ENCODE peak calls at places on chromosome 4, in four cellular contexts. One of them, this sample, is unnamed.
A peak's percentile ranks its signal among the peaks of the same experiment; 100 is the strongest.

GRCh38 chr4:127558088-127558487 is 74.7 kb upstream of the INTU start:
- DNase-seq in SK-N-SH: no peak
- DNase-seq in A673: no peak
- DNase-seq in Peyer's patch: no peak
- DNase-seq in this sample: no peak

GRCh38 chr4:180217070-180217469 is 2026.1 kb upstream of the TENM3 start:
- DNase-seq in SK-N-SH: no peak
- DNase-seq in A673: no peak
- DNase-seq in Peyer's patch: no peak
- DNase-seq in this sample: no peak

GRCh38 chr4:146132445-146132844 is 43.1 kb upstream of the LSM6 start:
- DNase-seq in SK-N-SH: no peak
- DNase-seq in A673: no peak
- DNase-seq in Peyer's patch: no peak
- DNase-seq in this sample: no peak

GRCh38 chr4:26464420-26465095 is 25.7 kb downstream of the CCKAR start:
- DNase-seq in SK-N-SH: no peak
- DNase-seq in A673: no peak
- DNase-seq in Peyer's patch: no peak
- DNase-seq in this sample: no peak

GRCh38 chr4:176236909-176237308 is 32.1 kb downstream of the ASB5 start:
- DNase-seq in SK-N-SH: no peak
- DNase-seq in A673: no peak
- DNase-seq in Peyer's patch: no peak
- DNase-seq in this sample: no peak

GRCh38 chr4:16025268-16025667 is 58.6 kb downstream of the PROM1 start:
- DNase-seq in SK-N-SH: no peak
- DNase-seq in A673: no peak
- DNase-seq in Peyer's patch: no peak
- DNase-seq in this sample: no peak

GRCh38 chr4:86522349-86522748 is 71.8 kb upstream of the PTPN13 start:
- DNase-seq in SK-N-SH: no peak
- DNase-seq in A673: no peak
- DNase-seq in Peyer's patch: no peak
- DNase-seq in this sample: no peak

GRCh38 chr4:131001371-131001770 is 1905.4 kb downstream of the C4orf33 start:
- DNase-seq in SK-N-SH: no peak
- DNase-seq in A673: no peak
- DNase-seq in Peyer's patch: no peak
- DNase-seq in this sample: no peak

GRCh38 chr4:52911684-52912294 is 49.7 kb downstream of the RASL11B start:
- DNase-seq in SK-N-SH: peak; percentile 58
- DNase-seq in A673: peak; percentile 63
- DNase-seq in Peyer's patch: peak; percentile 64
- DNase-seq in this sample: peak; percentile 87

GRCh38 chr4:85681194-85681803 is 206.3 kb downstream of the ARHGAP24 start:
- DNase-seq in SK-N-SH: no peak
- DNase-seq in A673: peak; percentile 80
- DNase-seq in Peyer's patch: no peak
- DNase-seq in this sample: no peak

GRCh38 chr4:113901994-113902787 is 77.3 kb downstream of the ARSJ start:
- DNase-seq in SK-N-SH: no peak
- DNase-seq in A673: no peak
- DNase-seq in Peyer's patch: peak; percentile 64
- DNase-seq in this sample: no peak

GRCh38 chr4:92599044-92599443 is 295.3 kb downstream of the GRID2 start:
- DNase-seq in SK-N-SH: no peak
- DNase-seq in A673: peak; percentile 0
- DNase-seq in Peyer's patch: no peak
- DNase-seq in this sample: no peak

GRCh38 chr4:56183344-56183959 is 203.8 kb downstream of the AASDH start:
- DNase-seq in SK-N-SH: no peak
- DNase-seq in A673: no peak
- DNase-seq in Peyer's patch: no peak
- DNase-seq in this sample: no peak

GRCh38 chr4:138035781-138036258 is 206.3 kb downstream of the SLC7A11 start:
- DNase-seq in SK-N-SH: peak; percentile 59
- DNase-seq in A673: peak; percentile 76
- DNase-seq in Peyer's patch: no peak
- DNase-seq in this sample: peak; percentile 21

GRCh38 chr4:122588453-122589238 is 32.2 kb downstream of the IL21 start:
- DNase-seq in SK-N-SH: no peak
- DNase-seq in A673: no peak
- DNase-seq in Peyer's patch: no peak
- DNase-seq in this sample: no peak

GRCh38 chr4:763922-764321 is 58.3 kb downstream of the PCGF3 start:
- DNase-seq in SK-N-SH: no peak
- DNase-seq in A673: no peak
- DNase-seq in Peyer's patch: no peak
- DNase-seq in this sample: no peak

GRCh38 chr4:763191-763810 is 57.7 kb downstream of the PCGF3 start:
- DNase-seq in SK-N-SH: no peak
- DNase-seq in A673: no peak
- DNase-seq in Peyer's patch: no peak
- DNase-seq in this sample: no peak

GRCh38 chr4:766152-766515 is 59.8 kb downstream of the CPLX1 start:
- DNase-seq in SK-N-SH: no peak
- DNase-seq in A673: peak; percentile 25
- DNase-seq in Peyer's patch: no peak
- DNase-seq in this sample: no peak

GRCh38 chr4:762211-763190 is 56.9 kb downstream of the PCGF3 start:
- DNase-seq in SK-N-SH: peak; percentile 62
- DNase-seq in A673: peak; percentile 64
- DNase-seq in Peyer's patch: no peak
- DNase-seq in this sample: peak; percentile 56

DNA sequence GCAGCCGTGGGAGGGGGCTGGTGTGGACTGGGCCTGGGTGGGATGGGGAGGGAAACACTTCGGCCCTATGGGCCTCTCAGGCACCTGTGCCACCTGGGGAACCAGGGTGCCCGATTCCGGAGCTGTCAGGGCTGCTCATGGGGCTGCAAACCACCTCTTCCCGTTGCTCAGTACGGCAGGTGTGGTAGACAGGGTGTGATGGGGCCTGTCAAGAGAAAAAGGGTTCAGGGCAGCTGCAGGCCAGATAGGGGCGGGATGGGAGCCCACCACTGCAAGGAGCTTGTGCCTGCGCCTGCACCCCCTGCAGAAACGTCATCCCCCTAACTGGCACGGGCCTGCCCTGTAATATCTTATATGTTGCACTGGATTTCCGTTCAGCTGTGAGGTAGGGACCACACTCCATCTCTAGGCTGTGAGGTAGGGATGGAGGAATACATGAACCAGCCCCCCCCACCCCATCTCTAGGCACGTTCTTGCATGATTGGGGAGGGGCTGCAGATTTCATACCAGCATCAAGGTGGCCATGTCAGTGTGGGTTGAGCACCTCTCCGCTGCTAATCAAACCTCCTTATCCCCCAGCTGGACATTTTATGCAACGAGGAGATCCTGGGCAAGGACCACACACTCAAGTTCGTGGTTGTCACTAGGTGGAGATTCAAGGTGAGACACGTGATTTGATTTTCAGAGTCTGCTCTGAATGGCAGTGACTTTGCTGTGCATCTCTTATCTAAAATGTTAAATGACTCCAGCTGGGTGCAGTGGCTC is 59.0 kb downstream of the PCGF3 start:
- DNase-seq in SK-N-SH: no peak
- DNase-seq in A673: no peak
- DNase-seq in Peyer's patch: no peak
- DNase-seq in this sample: no peak
- H3K9me3 ChIP-seq in SK-N-SH: no peaks in the 10 kb centered on the region
- H3K9me3 ChIP-seq in A673: no peaks in the 10 kb centered on the region
- H3K9me3 ChIP-seq in Peyer's patch: no peaks in the 10 kb centered on the region
- H3K9me3 ChIP-seq in this sample: peaks cover 8% of the 10 kb centered on the region

GRCh38 chr4:6769138-6769983 is 13.2 kb upstream of the KIAA0232 start:
- DNase-seq in SK-N-SH: no peak
- DNase-seq in A673: no peak
- DNase-seq in Peyer's patch: peak; percentile 54
- DNase-seq in this sample: no peak
- H3K27ac ChIP-seq in SK-N-SH: no peak overlapping the region
- H3K27ac ChIP-seq in A673: no peak overlapping the region
- H3K27ac ChIP-seq in Peyer's patch: peak overlapping the region; percentile 84
- H3K27ac ChIP-seq in this sample: no peak overlapping the region

GRCh38 chr4:11341337-11342043 is 87.2 kb downstream of the HS3ST1 start:
- DNase-seq in SK-N-SH: no peak
- DNase-seq in A673: no peak
- DNase-seq in Peyer's patch: no peak
- DNase-seq in this sample: no peak
- H3K9me3 ChIP-seq in SK-N-SH: no peaks in the 10 kb centered on the region
- H3K9me3 ChIP-seq in A673: peaks cover 45% of the 10 kb centered on the region
- H3K9me3 ChIP-seq in Peyer's patch: no peaks in the 10 kb centered on the region
- H3K9me3 ChIP-seq in this sample: no peaks in the 10 kb centered on the region

GRCh38 chr4:184732126-184732525 is 1.8 kb downstream of the CENPU start:
- DNase-seq in SK-N-SH: no peak
- DNase-seq in A673: peak; percentile 24
- DNase-seq in Peyer's patch: no peak
- DNase-seq in this sample: no peak
- H3K27ac ChIP-seq in SK-N-SH: no peak overlapping the region
- H3K27ac ChIP-seq in A673: peak overlapping the region; percentile 88
- H3K27ac ChIP-seq in Peyer's patch: no peak overlapping the region
- H3K27ac ChIP-seq in this sample: peak overlapping the region; percentile 96

GRCh38 chr4:73734405-73735070 is 5.8 kb upstream of the CXCL8 start:
- DNase-seq in SK-N-SH: no peak
- DNase-seq in A673: no peak
- DNase-seq in Peyer's patch: no peak
- DNase-seq in this sample: no peak
- H3K9me3 ChIP-seq in SK-N-SH: no peaks in the 10 kb centered on the region
- H3K9me3 ChIP-seq in A673: no peaks in the 10 kb centered on the region
- H3K9me3 ChIP-seq in Peyer's patch: no peaks in the 10 kb centered on the region
- H3K9me3 ChIP-seq in this sample: no peaks in the 10 kb centered on the region

GRCh38 chr4:120922390-120923200 is at the start of gene PRDM5:
- DNase-seq in SK-N-SH: peak; percentile 88
- DNase-seq in A673: peak; percentile 56
- DNase-seq in Peyer's patch: peak; percentile 63
- DNase-seq in this sample: peak; percentile 77
- H3K27ac ChIP-seq in SK-N-SH: peak within 1 kb of the TSS; percentile 61
- H3K27ac ChIP-seq in A673: peak within 1 kb of the TSS; percentile 51
- H3K27ac ChIP-seq in Peyer's patch: peak within 1 kb of the TSS; percentile 88
- H3K27ac ChIP-seq in this sample: peak within 1 kb of the TSS; percentile 84

GRCh38 chr4:185210102-185210981 is 944 bp downstream of the SNX25 start:
- DNase-seq in SK-N-SH: peak; percentile 82
- DNase-seq in A673: peak; percentile 59
- DNase-seq in Peyer's patch: peak; percentile 71
- DNase-seq in this sample: peak; percentile 46

GRCh38 chr4:185212566-185212965 is 3.2 kb downstream of the SNX25 start:
- DNase-seq in SK-N-SH: no peak
- DNase-seq in A673: no peak
- DNase-seq in Peyer's patch: no peak
- DNase-seq in this sample: no peak

GRCh38 chr4:185211641-185212040 is 2.2 kb downstream of the SNX25 start:
- DNase-seq in SK-N-SH: no peak
- DNase-seq in A673: no peak
- DNase-seq in Peyer's patch: no peak
- DNase-seq in this sample: no peak

GRCh38 chr4:185209031-185209851 is at the start of gene SNX25:
- DNase-seq in SK-N-SH: peak; percentile 94
- DNase-seq in A673: peak; percentile 81
- DNase-seq in Peyer's patch: peak; percentile 93
- DNase-seq in this sample: peak; percentile 91

DNA sequence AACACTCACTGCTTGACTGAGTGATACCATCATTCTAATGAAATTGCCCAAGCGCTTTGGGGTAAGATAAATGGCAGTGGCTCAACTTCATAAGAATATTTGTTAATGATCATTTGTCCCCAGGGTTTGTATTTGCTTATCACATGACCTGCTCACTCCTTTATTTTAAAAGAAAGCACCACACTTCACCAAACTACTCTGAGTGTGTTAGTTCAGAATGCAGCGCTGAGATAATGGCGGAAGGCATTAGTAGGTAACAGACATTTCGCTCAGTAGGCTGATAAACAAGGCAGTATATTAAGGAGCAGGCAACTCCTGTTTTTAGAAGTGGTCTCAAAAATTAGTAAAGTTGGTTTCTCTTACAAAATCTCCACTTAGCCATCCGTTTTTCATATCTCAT is 1.6 kb downstream of the SNX25 start:
- DNase-seq in SK-N-SH: no peak
- DNase-seq in A673: no peak
- DNase-seq in Peyer's patch: no peak
- DNase-seq in this sample: no peak
- H3K9me3 ChIP-seq in SK-N-SH: no peaks in the 10 kb centered on the region
- H3K9me3 ChIP-seq in A673: no peaks in the 10 kb centered on the region
- H3K9me3 ChIP-seq in Peyer's patch: no peaks in the 10 kb centered on the region
- H3K9me3 ChIP-seq in this sample: no peaks in the 10 kb centered on the region

GRCh38 chr4:155966171-155966570 is 12.5 kb upstream of the CTSO start:
- DNase-seq in SK-N-SH: no peak
- DNase-seq in A673: no peak
- DNase-seq in Peyer's patch: no peak
- DNase-seq in this sample: no peak
- H3K27ac ChIP-seq in SK-N-SH: no peak overlapping the region
- H3K27ac ChIP-seq in A673: no peak overlapping the region
- H3K27ac ChIP-seq in Peyer's patch: no peak overlapping the region
- H3K27ac ChIP-seq in this sample: no peak overlapping the region